ENCODE peak calls at places on chromosomes 3 and 15, in nine cellular contexts. L is GM23248; Y is NCI-H1436; C is cortex of kidney; X is stimulated activated CD4-positive, alpha-beta T cell treated with anti-CD3 and anti-CD28 coated beads, Interleukin-15, amount 100 ng/mL, for 1 hour; W is cardiac fibroblast; F is RWPE1; A is effector memory CD8-positive, alpha-beta T cell; I is WERI-Rb-1. S is an unnamed sample.

GRCh38 chr3:41002104-41002503 is 197.2 kb upstream of the CTNNB1 start:
- DNase-seq in L (no peak), Y (no peak), C (no peak), X (no peak), W (no peak), F (no peak), A (no peak), I (no peak), S (no peak)

GRCh38 chr15:70703483-70703882 is 59.9 kb downstream of the UACA start:
- DNase-seq in L (peak), Y (no peak), C (no peak), X (no peak), W (peak), F (no peak), A (no peak), I (no peak), S (no peak)

GRCh38 chr3:134148534-134148933 is 102.1 kb downstream of the RYK start:
- DNase-seq in L (peak), Y (no peak), C (no peak), X (no peak), W (no peak), F (no peak), A (no peak), I (no peak), S (no peak)

GRCh38 chr15:67997996-67998395 is 56.1 kb upstream of the PIAS1 start:
- DNase-seq in L (peak), Y (no peak), C (no peak), X (no peak), W (peak), F (peak), A (no peak), I (no peak), S (no peak)

GRCh38 chr3:162546910-162547309 is 1050.3 kb downstream of the OTOL1 start:
- DNase-seq in L (no peak), Y (no peak), C (no peak), X (no peak), W (no peak), F (no peak), A (no peak), I (no peak), S (no peak)

GRCh38 chr15:89007989-89008388 is 80.3 kb upstream of the ABHD2 start:
- DNase-seq in L (no peak), Y (no peak), C (no peak), X (no peak), W (no peak), F (no peak), A (no peak), I (no peak), S (no peak)

GRCh38 chr15:75151214-75152128 is 50.2 kb upstream of the C15orf39 start:
- DNase-seq in L (peak), Y (no peak), C (no peak), X (no peak), W (no peak), F (no peak), A (no peak), I (peak), S (no peak)

GRCh38 chr15:29095746-29096145 is 173.9 kb downstream of the NSMCE3 start:
- DNase-seq in L (no peak), Y (no peak), C (no peak), X (no peak), W (no peak), F (no peak), A (no peak), I (no peak), S (no peak)

GRCh38 chr3:99875925-99876781 is 58.5 kb downstream of the CMSS1 start:
- DNase-seq in L (peak), Y (no peak), C (no peak), X (peak), W (peak), F (peak), A (peak), I (peak), S (peak)

GRCh38 chr15:90413411-90414379 is 25.7 kb downstream of the IQGAP1 start:
- DNase-seq in L (peak), Y (no peak), C (no peak), X (no peak), W (peak), F (no peak), A (no peak), I (no peak), S (no peak)

GRCh38 chr3:190432216-190432615 is 17.5 kb downstream of the TMEM207 start:
- DNase-seq in L (peak), Y (no peak), C (no peak), X (no peak), W (peak), F (peak), A (no peak), I (no peak), S (no peak)

GRCh38 chr3:184315871-184316661 is 1.7 kb downstream of the EIF4G1 start:
- DNase-seq in L (peak), Y (no peak), C (no peak), X (no peak), W (peak), F (no peak), A (no peak), I (no peak), S (no peak)

S was measured in T-helper 22 cell.